ENCODE peak calls at places on chromosomes 6 and 20, in nine cellular contexts. A, X, K, N, W, Z, G, P and Y are unnamed samples.

GRCh38 chr20:54649511-54649962 is 174.1 kb downstream of the DOK5 start:
- DNase-seq in A (no peak), X (peak), K (peak), N (peak), W (peak), Z (peak), G (peak), P (peak), Y (peak)

GRCh38 chr20:15653396-15654207 is 919.6 kb downstream of the KIF16B start:
- DNase-seq in A (no peak), X (no peak), K (no peak), N (no peak), W (no peak), Z (no peak), G (no peak), P (no peak), Y (no peak)

GRCh38 chr6:215335-216034 is 76.8 kb upstream of the DUSP22 start:
- DNase-seq in A (no peak), X (peak), K (no peak), N (no peak), W (peak), Z (no peak), G (no peak), P (no peak), Y (peak)

GRCh38 chr20:56409946-56410345 is 2.1 kb upstream of the CASS4 start:
- DNase-seq in A (no peak), X (no peak), K (no peak), N (no peak), W (no peak), Z (no peak), G (no peak), P (no peak), Y (no peak)

GRCh38 chr6:36947570-36948351 is 6.8 kb upstream of the PI16 start:
- DNase-seq in A (no peak), X (peak), K (no peak), N (no peak), W (peak), Z (no peak), G (no peak), P (no peak), Y (no peak)

GRCh38 chr20:44849712-44850111 is 35.8 kb upstream of the YWHAB start:
- DNase-seq in A (no peak), X (no peak), K (no peak), N (peak), W (no peak), Z (no peak), G (no peak), P (no peak), Y (no peak)

GRCh38 chr20:25252226-25252625 is 4.3 kb downstream of the PYGB start:
- DNase-seq in A (no peak), X (no peak), K (no peak), N (no peak), W (no peak), Z (no peak), G (no peak), P (no peak), Y (no peak)

GRCh38 chr6:130046711-130047439 is 28.5 kb downstream of the L3MBTL3 start:
- DNase-seq in A (no peak), X (no peak), K (no peak), N (peak), W (no peak), Z (no peak), G (no peak), P (no peak), Y (peak)

GRCh38 chr6:83600531-83600930 is 88.2 kb downstream of the PRSS35 start:
- DNase-seq in A (no peak), X (no peak), K (no peak), N (peak), W (no peak), Z (no peak), G (no peak), P (no peak), Y (no peak)

GRCh38 chr20:64114356-64114971 is 7.1 kb upstream of the NPBWR2 start:
- DNase-seq in A (no peak), X (peak), K (no peak), N (no peak), W (no peak), Z (no peak), G (peak), P (peak), Y (no peak)

GRCh38 chr6:40545954-40546353 is 41.2 kb downstream of the LRFN2 start:
- DNase-seq in A (no peak), X (peak), K (no peak), N (no peak), W (no peak), Z (no peak), G (no peak), P (no peak), Y (no peak)

GRCh38 chr20:59697082-59697481 is 92.7 kb downstream of the PHACTR3 start:
- DNase-seq in A (no peak), X (no peak), K (no peak), N (no peak), W (no peak), Z (no peak), G (no peak), P (no peak), Y (no peak)

GRCh38 chr6:26251354-26252081 is 113.5 kb upstream of the BTN3A2 start:
- DNase-seq in A (no peak), X (peak), K (peak), N (peak), W (peak), Z (peak), G (peak), P (peak), Y (peak)

GRCh38 chr20:37890108-37890507 is 12.8 kb upstream of the VSTM2L start:
- DNase-seq in A (no peak), X (no peak), K (no peak), N (no peak), W (no peak), Z (no peak), G (no peak), P (no peak), Y (no peak)

GRCh38 chr20:50744143-50744792 is 12.9 kb downstream of the PARD6B start:
- DNase-seq in A (peak), X (no peak), K (peak), N (peak), W (peak), Z (peak), G (peak), P (peak), Y (peak)

GRCh38 chr6:169073311-169073710 is 180.3 kb downstream of the THBS2 start:
- DNase-seq in A (no peak), X (no peak), K (peak), N (peak), W (no peak), Z (peak), G (no peak), P (no peak), Y (peak)

GRCh38 chr6:145948328-145948727 is 15.8 kb downstream of the SHPRH start:
- DNase-seq in A (no peak), X (no peak), K (peak), N (peak), W (no peak), Z (no peak), G (no peak), P (no peak), Y (peak)

GRCh38 chr20:45752747-45753146 is 30.6 kb downstream of the SPINT4 start:
- DNase-seq in A (no peak), X (no peak), K (no peak), N (no peak), W (no peak), Z (no peak), G (no peak), P (no peak), Y (no peak)

GRCh38 chr6:64685401-64685800 is 1021.6 kb downstream of the EYS start:
- DNase-seq in A (no peak), X (no peak), K (no peak), N (no peak), W (no peak), Z (no peak), G (no peak), P (no peak), Y (no peak)

GRCh38 chr20:63568986-63569949 is 4.8 kb downstream of the HELZ2 start:
- DNase-seq in A (no peak), X (no peak), K (no peak), N (no peak), W (no peak), Z (no peak), G (no peak), P (no peak), Y (no peak)

GRCh38 chr6:116316772-116317467 is 37.2 kb upstream of the TSPYL1 start:
- DNase-seq in A (no peak), X (no peak), K (peak), N (no peak), W (no peak), Z (no peak), G (peak), P (no peak), Y (no peak)
- TF ChIP-seq CTCF in A (no peak), X (no peak), K (no peak), N (peak), W (no peak), Z (no peak), G (no peak), P (no peak), Y (no peak)

GRCh38 chr6:2854394-2854982 is 12.8 kb upstream of the SERPINB1 start:
- DNase-seq in A (no peak), X (no peak), K (peak), N (peak), W (no peak), Z (no peak), G (no peak), P (no peak), Y (no peak)
- H3K4me3 ChIP-seq in A (peak), X (peak), K (no peak), N (no peak), W (peak), Z (no peak), G (peak), P (peak), Y (peak)

DNA sequence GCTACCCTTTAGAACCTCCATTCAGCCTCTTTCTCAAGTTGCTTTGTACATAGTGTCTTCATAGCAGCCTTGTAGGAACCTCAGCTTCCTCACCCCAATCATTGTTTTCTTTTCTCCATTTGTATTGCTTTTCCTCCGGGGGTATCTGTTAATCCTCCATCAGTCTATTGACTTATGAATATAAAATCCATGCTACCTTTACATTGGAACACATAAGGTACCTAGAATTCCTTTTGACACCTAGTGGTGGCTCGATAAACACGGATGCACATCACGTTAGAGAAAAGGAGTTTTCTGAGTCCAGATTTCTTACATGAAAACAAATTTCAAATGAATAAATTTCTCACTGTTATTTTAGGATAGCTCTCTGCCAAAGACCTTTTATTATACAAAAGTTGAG is 6.3 kb upstream of the EDN1 start:
- DNase-seq in A (no peak), X (no peak), K (no peak), N (no peak), W (no peak), Z (no peak), G (no peak), P (no peak), Y (no peak)
- TF ChIP-seq CTCF in A (no peak), X (no peak), K (no peak), N (no peak), W (no peak), Z (no peak), G (no peak), P (no peak), Y (no peak)

GRCh38 chr20:2691663-2692035 is 931 bp upstream of the EBF4 start:
- DNase-seq in A (no peak), X (no peak), K (no peak), N (no peak), W (no peak), Z (no peak), G (no peak), P (no peak), Y (no peak)

GRCh38 chr20:2692036-2692885 is at the start of gene EBF4:
- DNase-seq in A (no peak), X (no peak), K (peak), N (peak), W (peak), Z (no peak), G (no peak), P (peak), Y (no peak)

GRCh38 chr20:2693996-2694471 is 1.5 kb downstream of the EBF4 start:
- DNase-seq in A (no peak), X (no peak), K (peak), N (no peak), W (no peak), Z (no peak), G (no peak), P (peak), Y (no peak)

GRCh38 chr20:2693286-2693995 is 861 bp downstream of the EBF4 start:
- DNase-seq in A (no peak), X (peak), K (peak), N (no peak), W (no peak), Z (no peak), G (no peak), P (peak), Y (no peak)

GRCh38 chr20:2692886-2693285 is 306 bp downstream of the EBF4 start:
- DNase-seq in A (no peak), X (no peak), K (peak), N (no peak), W (no peak), Z (no peak), G (no peak), P (peak), Y (no peak)
- H3K4me3 ChIP-seq in A (peak), X (no peak), K (peak), N (no peak), W (peak), Z (peak), G (peak), P (peak), Y (no peak)

DNA sequence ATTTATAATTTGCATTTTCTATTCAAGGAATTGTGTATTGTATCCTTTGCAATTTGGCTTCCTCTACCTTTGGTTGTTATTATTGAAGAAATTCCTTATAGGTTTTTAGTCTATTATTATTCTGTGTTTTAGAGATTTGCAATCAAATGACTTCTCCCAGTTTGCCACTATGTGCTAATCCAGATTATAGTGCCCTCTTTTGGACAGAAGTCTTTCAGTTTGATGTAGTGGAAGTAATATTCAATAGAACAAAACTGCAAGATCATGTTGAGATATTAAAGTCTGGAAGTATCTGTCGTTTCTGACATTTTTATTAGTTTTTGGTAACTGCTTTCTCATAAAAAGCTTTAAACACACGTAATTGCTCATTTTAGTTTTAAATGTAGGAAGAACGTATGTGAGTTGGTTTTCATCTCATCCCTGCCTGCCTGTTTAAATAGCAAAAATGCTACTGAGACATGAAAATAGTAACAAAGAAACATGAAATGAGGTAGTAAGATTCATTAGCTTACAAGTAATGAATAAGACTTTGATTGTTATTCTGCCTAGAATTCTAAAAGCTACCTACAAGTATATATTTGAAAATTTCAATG is 72.8 kb downstream of the RTN4IP1 start:
- DNase-seq in A (no peak), X (no peak), K (peak), N (peak), W (no peak), Z (no peak), G (no peak), P (no peak), Y (peak)
- TF ChIP-seq CTCF in A (no peak), X (peak), K (peak), N (peak), W (peak), Z (peak), G (peak), P (peak), Y (peak)

DNA sequence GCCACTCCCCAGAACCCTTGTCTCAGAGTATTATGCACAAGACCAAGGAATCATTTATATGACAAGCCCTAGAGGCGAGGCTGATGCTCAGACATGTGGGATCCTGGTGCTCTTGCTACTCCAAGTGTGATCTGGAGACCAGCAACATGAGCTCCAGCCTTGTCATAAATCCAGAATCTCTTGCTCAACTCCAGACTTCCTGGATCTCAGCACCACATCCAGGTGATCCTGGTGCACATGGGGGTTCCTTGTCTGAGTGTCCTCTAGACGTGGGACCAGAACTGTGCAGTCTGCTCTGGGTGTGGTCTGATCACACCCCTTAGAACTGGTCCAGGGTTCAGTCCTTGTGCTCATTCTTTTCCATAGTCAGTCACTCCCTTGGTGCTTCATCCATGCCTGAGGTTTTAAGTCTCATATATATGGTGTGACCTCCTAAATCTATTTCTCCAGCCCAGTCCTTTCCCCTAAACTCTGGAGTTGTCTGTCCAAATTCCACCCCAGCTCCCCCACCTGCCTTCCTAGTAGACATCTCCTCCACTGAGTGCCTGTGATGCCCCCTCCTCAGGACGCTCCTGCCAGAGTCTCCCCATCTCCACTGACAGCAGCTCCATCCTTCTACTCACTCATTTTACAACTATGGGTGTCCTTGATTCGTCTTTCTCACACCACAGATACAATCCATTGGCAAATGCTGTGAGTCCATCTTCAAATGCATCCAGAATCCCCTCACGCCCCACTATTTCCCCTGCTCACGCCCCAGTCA is 5.1 kb downstream of the HLA-B start:
- DNase-seq in A (no peak), X (no peak), K (no peak), N (no peak), W (no peak), Z (no peak), G (no peak), P (no peak), Y (no peak)
- H3K4me3 ChIP-seq in A (no peak), X (no peak), K (no peak), N (no peak), W (no peak), Z (no peak), G (no peak), P (no peak), Y (no peak)

GRCh38 chr6:24257282-24257681 is 100.6 kb downstream of the DCDC2 start:
- DNase-seq in A (no peak), X (no peak), K (no peak), N (no peak), W (no peak), Z (no peak), G (no peak), P (no peak), Y (no peak)
- TF ChIP-seq CTCF in A (no peak), X (no peak), K (no peak), N (no peak), W (no peak), Z (no peak), G (no peak), P (no peak), Y (no peak)

GRCh38 chr6:30160791-30161261 is at the start of gene TRIM10:
- DNase-seq in A (no peak), X (no peak), K (no peak), N (no peak), W (no peak), Z (no peak), G (no peak), P (no peak), Y (no peak)

GRCh38 chr6:30162265-30163089 is 869 bp upstream of the TRIM15 start:
- DNase-seq in A (no peak), X (no peak), K (no peak), N (no peak), W (no peak), Z (no peak), G (no peak), P (no peak), Y (no peak)

GRCh38 chr6:30163918-30164654 is 740 bp downstream of the TRIM15 start:
- DNase-seq in A (no peak), X (no peak), K (no peak), N (no peak), W (no peak), Z (no peak), G (no peak), P (no peak), Y (no peak)

GRCh38 chr6:30164714-30165113 is 1.4 kb downstream of the TRIM15 start:
- DNase-seq in A (no peak), X (no peak), K (no peak), N (no peak), W (no peak), Z (no peak), G (no peak), P (no peak), Y (no peak)

DNA sequence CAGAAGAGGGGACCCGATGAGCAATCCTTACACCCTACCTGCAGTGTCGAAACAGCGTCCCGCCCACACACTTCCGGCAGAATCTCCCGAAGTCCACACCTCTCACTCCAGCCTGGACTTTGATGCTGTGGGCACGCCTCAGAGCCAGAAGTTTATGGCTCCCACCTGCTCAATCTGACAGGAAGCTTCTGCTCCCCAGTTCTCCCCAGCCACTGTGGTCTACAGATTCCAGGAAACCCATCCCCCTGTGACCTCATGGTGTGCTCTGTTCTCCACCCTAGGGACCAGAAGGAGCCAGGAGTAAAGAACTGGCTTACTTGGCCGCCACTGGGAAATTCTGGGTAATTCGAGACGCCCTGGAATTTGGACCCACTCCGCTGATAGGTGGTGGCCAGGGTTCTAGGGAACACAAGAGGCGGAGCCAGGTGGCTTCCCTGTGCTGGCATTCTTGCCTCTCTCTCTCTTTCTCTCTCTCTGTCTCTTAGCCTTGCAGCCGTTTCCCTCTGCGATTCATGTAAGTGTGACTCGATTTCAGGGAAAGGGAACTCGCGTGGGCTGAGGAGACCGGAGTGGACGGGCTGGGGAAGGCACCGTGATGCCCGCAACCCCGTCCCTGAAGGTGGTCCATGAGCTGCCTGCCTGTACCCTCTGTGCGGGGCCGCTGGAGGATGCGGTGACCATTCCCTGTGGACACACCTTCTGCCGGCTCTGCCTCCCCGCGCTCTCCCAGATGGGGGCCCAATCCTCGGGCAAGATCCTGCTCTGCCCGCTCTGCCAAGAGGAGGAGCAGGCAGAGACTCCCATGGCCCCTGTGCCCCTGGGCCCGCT is at the start of gene TRIM15:
- DNase-seq in A (no peak), X (no peak), K (no peak), N (no peak), W (no peak), Z (no peak), G (no peak), P (no peak), Y (no peak)
- H3K4me3 ChIP-seq in A (no peak), X (no peak), K (no peak), N (no peak), W (no peak), Z (no peak), G (no peak), P (no peak), Y (no peak)

GRCh38 chr6:131597448-131597847 is 24.4 kb downstream of the ARG1 start:
- DNase-seq in A (no peak), X (no peak), K (peak), N (peak), W (no peak), Z (no peak), G (no peak), P (no peak), Y (no peak)
- TF ChIP-seq CTCF in A (no peak), X (no peak), K (peak), N (peak), W (no peak), Z (peak), G (no peak), P (peak), Y (peak)